ENCODE peak calls at places on chromosome 5, in ten cellular contexts. One of them, this sample, is unnamed.

GRCh38 chr5:56589486-56589870 is 225.9 kb upstream of the MAP3K1 start:
- DNase-seq in OCI-LY7: no peak
- DNase-seq in cardiac muscle cell: no peak
- DNase-seq in GM06990: no peak
- DNase-seq in uterus: no peak
- DNase-seq in ovary: no peak
- DNase-seq in nephron progenitor cell: no peak
- DNase-seq in PC-3: no peak
- DNase-seq in A549: no peak
- DNase-seq in stomach: no peak
- DNase-seq in this sample: no peak

GRCh38 chr5:79720096-79720495 is 30.5 kb downstream of the CMYA5 start:
- DNase-seq in OCI-LY7: no peak
- DNase-seq in cardiac muscle cell: no peak
- DNase-seq in GM06990: no peak
- DNase-seq in uterus: no peak
- DNase-seq in ovary: no peak
- DNase-seq in nephron progenitor cell: no peak
- DNase-seq in PC-3: no peak
- DNase-seq in A549: no peak
- DNase-seq in stomach: no peak
- DNase-seq in this sample: no peak

GRCh38 chr5:39423331-39423751 is 1.4 kb downstream of the DAB2 start:
- DNase-seq in OCI-LY7: no peak
- DNase-seq in cardiac muscle cell: no peak
- DNase-seq in GM06990: no peak
- DNase-seq in uterus: no peak
- DNase-seq in ovary: no peak
- DNase-seq in nephron progenitor cell: peak
- DNase-seq in PC-3: peak
- DNase-seq in A549: peak
- DNase-seq in stomach: no peak
- DNase-seq in this sample: no peak

GRCh38 chr5:135190345-135191083 is 156.5 kb upstream of the PITX1 start:
- DNase-seq in OCI-LY7: no peak
- DNase-seq in cardiac muscle cell: no peak
- DNase-seq in GM06990: no peak
- DNase-seq in uterus: no peak
- DNase-seq in ovary: no peak
- DNase-seq in nephron progenitor cell: peak
- DNase-seq in PC-3: no peak
- DNase-seq in A549: no peak
- DNase-seq in stomach: no peak
- DNase-seq in this sample: no peak

GRCh38 chr5:158287643-158288228 is 428.8 kb upstream of the CLINT1 start:
- DNase-seq in OCI-LY7: no peak
- DNase-seq in cardiac muscle cell: peak
- DNase-seq in GM06990: no peak
- DNase-seq in uterus: peak
- DNase-seq in ovary: no peak
- DNase-seq in nephron progenitor cell: no peak
- DNase-seq in PC-3: peak
- DNase-seq in A549: peak
- DNase-seq in stomach: no peak
- DNase-seq in this sample: no peak

GRCh38 chr5:180618830-180619562 is 27.7 kb upstream of the SCGB3A1 start:
- DNase-seq in OCI-LY7: no peak
- DNase-seq in cardiac muscle cell: peak
- DNase-seq in GM06990: no peak
- DNase-seq in uterus: no peak
- DNase-seq in ovary: no peak
- DNase-seq in nephron progenitor cell: peak
- DNase-seq in PC-3: no peak
- DNase-seq in A549: peak
- DNase-seq in stomach: no peak
- DNase-seq in this sample: peak

GRCh38 chr5:137604348-137605095 is 105.4 kb upstream of the SPOCK1 start:
- DNase-seq in OCI-LY7: no peak
- DNase-seq in cardiac muscle cell: no peak
- DNase-seq in GM06990: no peak
- DNase-seq in uterus: no peak
- DNase-seq in ovary: no peak
- DNase-seq in nephron progenitor cell: no peak
- DNase-seq in PC-3: peak
- DNase-seq in A549: no peak
- DNase-seq in stomach: no peak
- DNase-seq in this sample: no peak

GRCh38 chr5:91787718-91788117 is 404.6 kb upstream of the ARRDC3 start:
- DNase-seq in OCI-LY7: no peak
- DNase-seq in cardiac muscle cell: no peak
- DNase-seq in GM06990: no peak
- DNase-seq in uterus: no peak
- DNase-seq in ovary: no peak
- DNase-seq in nephron progenitor cell: no peak
- DNase-seq in PC-3: peak
- DNase-seq in A549: no peak
- DNase-seq in stomach: no peak
- DNase-seq in this sample: no peak

GRCh38 chr5:151144922-151145321 is 12.7 kb downstream of the ANXA6 start:
- DNase-seq in OCI-LY7: no peak
- DNase-seq in cardiac muscle cell: no peak
- DNase-seq in GM06990: peak
- DNase-seq in uterus: no peak
- DNase-seq in ovary: no peak
- DNase-seq in nephron progenitor cell: no peak
- DNase-seq in PC-3: no peak
- DNase-seq in A549: no peak
- DNase-seq in stomach: no peak
- DNase-seq in this sample: no peak

GRCh38 chr5:57626703-57627102 is 144.1 kb upstream of the ACTBL2 start:
- DNase-seq in OCI-LY7: no peak
- DNase-seq in cardiac muscle cell: peak
- DNase-seq in GM06990: no peak
- DNase-seq in uterus: no peak
- DNase-seq in ovary: no peak
- DNase-seq in nephron progenitor cell: no peak
- DNase-seq in PC-3: no peak
- DNase-seq in A549: no peak
- DNase-seq in stomach: no peak
- DNase-seq in this sample: no peak

GRCh38 chr5:135040331-135041144 is 6.5 kb upstream of the PITX1 start:
- DNase-seq in OCI-LY7: no peak
- DNase-seq in cardiac muscle cell: no peak
- DNase-seq in GM06990: no peak
- DNase-seq in uterus: no peak
- DNase-seq in ovary: no peak
- DNase-seq in nephron progenitor cell: peak
- DNase-seq in PC-3: no peak
- DNase-seq in A549: no peak
- DNase-seq in stomach: no peak
- DNase-seq in this sample: peak

GRCh38 chr5:171309276-171309525 is 153 bp downstream of the TLX3 start:
- DNase-seq in OCI-LY7: no peak
- DNase-seq in cardiac muscle cell: no peak
- DNase-seq in GM06990: no peak
- DNase-seq in uterus: no peak
- DNase-seq in ovary: no peak
- DNase-seq in nephron progenitor cell: peak
- DNase-seq in PC-3: no peak
- DNase-seq in A549: no peak
- DNase-seq in stomach: no peak
- DNase-seq in this sample: peak

GRCh38 chr5:151086905-151087360 is 6.1 kb upstream of the TNIP1 start:
- DNase-seq in OCI-LY7: peak
- DNase-seq in cardiac muscle cell: no peak
- DNase-seq in GM06990: peak
- DNase-seq in uterus: no peak
- DNase-seq in ovary: no peak
- DNase-seq in nephron progenitor cell: no peak
- DNase-seq in PC-3: no peak
- DNase-seq in A549: no peak
- DNase-seq in stomach: peak
- DNase-seq in this sample: no peak

GRCh38 chr5:32251864-32252458 is 60.8 kb downstream of the MTMR12 start:
- DNase-seq in OCI-LY7: no peak
- DNase-seq in cardiac muscle cell: peak
- DNase-seq in GM06990: no peak
- DNase-seq in uterus: no peak
- DNase-seq in ovary: no peak
- DNase-seq in nephron progenitor cell: no peak
- DNase-seq in PC-3: no peak
- DNase-seq in A549: no peak
- DNase-seq in stomach: no peak
- DNase-seq in this sample: no peak

GRCh38 chr5:73856972-73857371 is 231.0 kb downstream of the ARHGEF28 start:
- DNase-seq in OCI-LY7: no peak
- DNase-seq in cardiac muscle cell: peak
- DNase-seq in GM06990: no peak
- DNase-seq in uterus: no peak
- DNase-seq in ovary: no peak
- DNase-seq in nephron progenitor cell: no peak
- DNase-seq in PC-3: no peak
- DNase-seq in A549: no peak
- DNase-seq in stomach: no peak
- DNase-seq in this sample: no peak

GRCh38 chr5:16721151-16722102 is 104.6 kb upstream of the RETREG1 start:
- DNase-seq in OCI-LY7: no peak
- DNase-seq in cardiac muscle cell: no peak
- DNase-seq in GM06990: no peak
- DNase-seq in uterus: no peak
- DNase-seq in ovary: no peak
- DNase-seq in nephron progenitor cell: no peak
- DNase-seq in PC-3: no peak
- DNase-seq in A549: no peak
- DNase-seq in stomach: no peak
- DNase-seq in this sample: no peak
- TF ChIP-seq CTCF in OCI-LY7: no peak
- TF ChIP-seq CTCF in cardiac muscle cell: no peak
- TF ChIP-seq CTCF in GM06990: no peak
- TF ChIP-seq CTCF in uterus: no peak
- TF ChIP-seq CTCF in ovary: no peak
- TF ChIP-seq CTCF in nephron progenitor cell: no peak
- TF ChIP-seq CTCF in PC-3: no peak
- TF ChIP-seq CTCF in A549: no peak
- TF ChIP-seq CTCF in stomach: no peak
- TF ChIP-seq CTCF in this sample: no peak

DNA sequence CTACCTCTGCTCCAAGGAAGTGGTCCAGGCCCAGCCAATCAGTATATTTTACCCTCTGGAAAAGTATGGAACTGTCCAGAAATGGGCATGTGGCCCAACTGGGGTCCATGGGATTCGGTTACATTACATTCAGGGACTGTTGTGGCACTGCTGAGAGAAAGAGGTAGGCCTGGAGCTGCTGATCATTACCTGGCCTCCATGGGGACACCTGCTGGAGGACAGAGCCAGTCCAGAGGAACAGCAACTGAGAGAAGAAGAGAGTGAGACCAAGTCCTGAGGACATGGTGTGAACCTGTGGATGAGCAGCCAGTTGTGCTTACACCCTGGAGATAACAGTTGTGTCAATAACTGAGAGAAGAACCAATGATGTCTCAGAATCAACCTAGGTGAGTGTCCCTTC is 48.2 kb downstream of the HMHB1 start:
- DNase-seq in OCI-LY7: no peak
- DNase-seq in cardiac muscle cell: no peak
- DNase-seq in GM06990: no peak
- DNase-seq in uterus: no peak
- DNase-seq in ovary: no peak
- DNase-seq in nephron progenitor cell: no peak
- DNase-seq in PC-3: no peak
- DNase-seq in A549: no peak
- DNase-seq in stomach: no peak
- DNase-seq in this sample: no peak
- TF ChIP-seq CTCF in OCI-LY7: no peak
- TF ChIP-seq CTCF in cardiac muscle cell: no peak
- TF ChIP-seq CTCF in GM06990: peak
- TF ChIP-seq CTCF in uterus: no peak
- TF ChIP-seq CTCF in ovary: no peak
- TF ChIP-seq CTCF in nephron progenitor cell: no peak
- TF ChIP-seq CTCF in PC-3: no peak
- TF ChIP-seq CTCF in A549: no peak
- TF ChIP-seq CTCF in stomach: no peak
- TF ChIP-seq CTCF in this sample: no peak

DNA sequence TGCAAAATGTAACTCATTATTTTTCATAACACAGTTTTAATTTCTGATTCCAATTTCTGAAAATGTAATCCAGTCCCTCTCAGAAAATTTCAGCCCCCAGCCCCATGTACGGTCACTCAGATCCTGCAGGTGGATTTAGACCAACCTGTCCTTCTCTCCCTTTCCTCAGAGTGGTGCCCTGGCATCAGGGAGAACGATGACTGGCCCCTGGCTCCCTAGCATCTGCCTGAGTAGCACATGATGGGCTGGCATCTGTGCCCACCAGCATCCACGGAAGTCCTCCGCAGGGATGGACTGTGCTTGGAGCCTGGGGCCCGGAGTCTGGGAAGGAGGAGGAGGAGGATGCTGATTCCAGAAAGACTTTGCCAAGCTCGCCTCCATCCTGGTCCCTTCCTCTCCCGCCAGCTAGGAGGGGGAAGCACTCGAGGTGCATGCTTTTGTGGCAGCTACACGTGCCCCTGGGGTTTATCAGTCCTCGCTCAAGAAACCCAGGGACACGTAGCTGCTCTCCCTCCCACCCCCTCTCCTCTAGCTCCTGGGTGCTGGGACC is 54.4 kb upstream of the RUFY1 start:
- DNase-seq in OCI-LY7: no peak
- DNase-seq in cardiac muscle cell: no peak
- DNase-seq in GM06990: no peak
- DNase-seq in uterus: no peak
- DNase-seq in ovary: no peak
- DNase-seq in nephron progenitor cell: no peak
- DNase-seq in PC-3: peak
- DNase-seq in A549: peak
- DNase-seq in stomach: no peak
- DNase-seq in this sample: no peak
- TF ChIP-seq CTCF in OCI-LY7: peak
- TF ChIP-seq CTCF in cardiac muscle cell: no peak
- TF ChIP-seq CTCF in GM06990: peak
- TF ChIP-seq CTCF in uterus: no peak
- TF ChIP-seq CTCF in ovary: no peak
- TF ChIP-seq CTCF in nephron progenitor cell: no peak
- TF ChIP-seq CTCF in PC-3: peak
- TF ChIP-seq CTCF in A549: peak
- TF ChIP-seq CTCF in stomach: no peak
- TF ChIP-seq CTCF in this sample: no peak

DNA sequence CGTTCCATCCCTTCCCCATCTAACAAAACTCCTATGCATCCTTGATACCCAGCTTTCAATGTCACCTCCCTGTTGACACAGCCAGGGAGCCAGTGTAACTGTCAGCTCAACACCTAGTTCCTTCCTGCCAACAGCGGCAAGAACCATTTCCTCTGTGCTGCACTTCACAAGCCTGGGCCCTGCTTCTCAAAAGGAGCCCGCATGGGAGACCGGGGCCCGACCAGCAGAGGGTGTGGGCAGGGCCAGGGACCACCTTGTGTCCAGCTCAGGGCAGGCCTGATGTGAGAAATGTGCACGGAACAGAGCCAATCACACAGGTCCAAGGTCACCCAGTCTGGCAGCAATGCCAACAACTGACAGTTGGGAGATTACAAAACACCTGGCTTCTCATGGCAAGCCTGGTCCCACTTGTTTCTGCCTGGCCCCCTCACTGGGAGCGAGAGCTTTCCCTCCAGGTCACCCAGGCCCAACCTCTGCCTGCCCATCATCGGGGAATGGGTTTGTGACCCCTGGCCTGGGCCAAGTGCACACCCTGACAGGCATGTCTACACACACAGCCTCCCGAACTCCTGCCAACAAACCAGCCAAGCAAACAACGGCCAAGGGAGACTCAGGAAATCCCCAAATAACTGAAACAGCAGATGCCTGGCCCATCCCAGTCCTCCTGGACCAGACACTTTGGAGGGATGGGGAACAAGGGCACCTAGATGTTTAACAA is 3.1 kb downstream of the RNF44 start:
- DNase-seq in OCI-LY7: peak
- DNase-seq in cardiac muscle cell: no peak
- DNase-seq in GM06990: no peak
- DNase-seq in uterus: peak
- DNase-seq in ovary: peak
- DNase-seq in nephron progenitor cell: no peak
- DNase-seq in PC-3: peak
- DNase-seq in A549: peak
- DNase-seq in stomach: peak
- DNase-seq in this sample: no peak
- TF ChIP-seq CTCF in OCI-LY7: peak
- TF ChIP-seq CTCF in cardiac muscle cell: no peak
- TF ChIP-seq CTCF in GM06990: peak
- TF ChIP-seq CTCF in uterus: no peak
- TF ChIP-seq CTCF in ovary: no peak
- TF ChIP-seq CTCF in nephron progenitor cell: no peak
- TF ChIP-seq CTCF in PC-3: no peak
- TF ChIP-seq CTCF in A549: no peak
- TF ChIP-seq CTCF in stomach: no peak
- TF ChIP-seq CTCF in this sample: no peak